ENCODE peak calls at places on chromosomes 11 and 22, in four cellular contexts. X, G, C and H are unnamed samples.

GRCh38 chr11:60835472-60835871 is 6.4 kb upstream of the CCDC86 start:
- DNase-seq in X (no peak), C (peak), G (no peak), H (no peak)

GRCh38 chr22:39384750-39385480 is 14.7 kb upstream of the TAB1 start:
- DNase-seq in C (peak), G (no peak), X (no peak), H (no peak)

GRCh38 chr22:24937114-24937513 is 9.4 kb downstream of the LHFPL7 start:
- DNase-seq in G (no peak), X (peak), C (peak), H (no peak)

GRCh38 chr11:57641011-57641410 is 8.7 kb downstream of the YPEL4 start:
- DNase-seq in X (no peak), G (no peak), C (no peak), H (no peak)

GRCh38 chr11:126334665-126335462 is 20.6 kb upstream of the ST3GAL4 start:
- DNase-seq in C (peak), G (peak), X (no peak), H (no peak)

GRCh38 chr11:63880031-63880841 is 36.7 kb downstream of the RCOR2 start:
- DNase-seq in X (no peak), C (peak), G (no peak), H (no peak)

GRCh38 chr22:26949193-26949592 is 291.8 kb downstream of the MIAT start:
- DNase-seq in C (peak), G (no peak), X (no peak), H (no peak)

GRCh38 chr11:13376838-13377237 is 86.2 kb downstream of the BTBD10 start:
- DNase-seq in G (no peak), X (no peak), C (no peak), H (no peak)

GRCh38 chr22:25353516-25354445 is 134.3 kb downstream of the CRYBB2 start:
- DNase-seq in G (no peak), C (no peak), X (no peak), H (no peak)

GRCh38 chr11:16809901-16810668 is 71.6 kb downstream of the C11orf58 start:
- DNase-seq in C (peak), X (no peak), G (no peak), H (no peak)

GRCh38 chr11:69869311-69869939 is 50.2 kb upstream of the FGF3 start:
- DNase-seq in C (no peak), X (no peak), G (no peak), H (no peak)

GRCh38 chr11:125179895-125180294 is 15.3 kb downstream of the PKNOX2 start:
- DNase-seq in G (peak), X (no peak), C (no peak), H (no peak)

GRCh38 chr22:28909375-28909774 is 26.0 kb downstream of the ZNRF3 start:
- DNase-seq in X (no peak), G (no peak), C (no peak), H (no peak)

GRCh38 chr11:93734427-93735222 is 6.7 kb downstream of the TAF1D start:
- DNase-seq in G (no peak), X (no peak), C (no peak), H (no peak)

GRCh38 chr22:48429621-48430020 is 1398.1 kb downstream of the BRD1 start:
- DNase-seq in C (no peak), G (no peak), X (no peak), H (no peak)

GRCh38 chr11:79313513-79313912 is 127.3 kb downstream of the TENM4 start:
- DNase-seq in C (no peak), X (no peak), G (no peak), H (no peak)

GRCh38 chr11:33802414-33802950 is 28.2 kb upstream of the FBXO3 start:
- DNase-seq in C (peak), G (no peak), X (peak), H (no peak)

GRCh38 chr22:41947181-41948080 is 479 bp upstream of the CENPM start:
- DNase-seq in X (no peak), C (no peak), G (no peak), H (no peak)

GRCh38 chr22:29912605-29913398 is 29.8 kb downstream of the MTMR3 start:
- DNase-seq in C (peak), G (no peak), X (no peak), H (no peak)

GRCh38 chr11:58525037-58525614 is 17.2 kb upstream of the OR5B21 start:
- DNase-seq in G (no peak), X (no peak), C (no peak), H (peak)

GRCh38 chr11:38751421-38751820 is 2153.4 kb upstream of the RAG2 start:
- DNase-seq in G (no peak), X (no peak), C (no peak), H (no peak)

GRCh38 chr11:14242733-14243132 is 116.2 kb downstream of the RRAS2 start:
- DNase-seq in C (no peak), X (no peak), G (no peak), H (no peak)